ENCODE peak calls at places on chromosomes 2 and 18, in eight cellular contexts. L is AG09319, S is B cell, F is GM12865, E is GM12864, A is GM23338, D is foreskin fibroblast, I is AG04450. K is an unnamed sample.

GRCh38 chr2:203683932-203684556 is 22.4 kb upstream of the CD28 start:
- DNase-seq in L (no peak), S (no peak), F (peak), E (no peak), A (no peak), D (peak), I (peak), K (no peak)

GRCh38 chr2:238143239-238143951 is 4.9 kb downstream of the KLHL30 start:
- DNase-seq in L (peak), S (no peak), F (no peak), E (no peak), A (no peak), D (peak), I (no peak), K (no peak)

GRCh38 chr2:10194021-10194820 is 71.7 kb downstream of the RRM2 start:
- DNase-seq in L (no peak), S (no peak), F (no peak), E (no peak), A (no peak), D (peak), I (no peak), K (no peak)

GRCh38 chr18:36130883-36131653 is 1.4 kb downstream of the ELP2 start:
- DNase-seq in L (no peak), S (no peak), F (no peak), E (no peak), A (peak), D (no peak), I (no peak), K (no peak)

GRCh38 chr2:65240657-65241056 is 13.0 kb downstream of the ACTR2 start:
- DNase-seq in L (no peak), S (no peak), F (no peak), E (no peak), A (no peak), D (no peak), I (no peak), K (no peak)

GRCh38 chr2:218465987-218466633 is 47.2 kb downstream of the VIL1 start:
- DNase-seq in L (peak), S (peak), F (peak), E (no peak), A (peak), D (peak), I (no peak), K (no peak)

GRCh38 chr2:217724436-217724835 is 278.4 kb downstream of the TNS1 start:
- DNase-seq in L (no peak), S (no peak), F (no peak), E (no peak), A (no peak), D (no peak), I (no peak), K (no peak)

GRCh38 chr18:44592639-44593038 is 88.0 kb upstream of the SETBP1 start:
- DNase-seq in L (no peak), S (no peak), F (no peak), E (no peak), A (no peak), D (peak), I (no peak), K (no peak)

GRCh38 chr2:28401948-28402550 is 9.4 kb downstream of the FOSL2 start:
- DNase-seq in L (no peak), S (no peak), F (no peak), E (no peak), A (no peak), D (no peak), I (no peak), K (no peak)

GRCh38 chr2:238847841-238848565 is at the start of gene TWIST2:
- DNase-seq in L (peak), S (no peak), F (no peak), E (no peak), A (peak), D (peak), I (peak), K (no peak)

GRCh38 chr18:6103758-6104157 is 208.4 kb upstream of the TMEM200C start:
- DNase-seq in L (no peak), S (no peak), F (no peak), E (no peak), A (peak), D (no peak), I (no peak), K (no peak)

GRCh38 chr2:7392076-7392787 is 475.0 kb downstream of the RNF144A start:
- DNase-seq in L (no peak), S (no peak), F (no peak), E (no peak), A (no peak), D (no peak), I (no peak), K (no peak)

GRCh38 chr2:119158563-119159347 is at the start of gene C1QL2:
- DNase-seq in L (no peak), S (no peak), F (no peak), E (no peak), A (peak), D (no peak), I (no peak), K (peak)

GRCh38 chr2:83991992-83992391 is 467.1 kb downstream of the SUCLG1 start:
- DNase-seq in L (no peak), S (no peak), F (no peak), E (no peak), A (no peak), D (no peak), I (no peak), K (no peak)

GRCh38 chr18:76391038-76391437 is 104.0 kb downstream of the ZNF516 start:
- DNase-seq in L (no peak), S (no peak), F (no peak), E (no peak), A (no peak), D (no peak), I (no peak), K (no peak)

GRCh38 chr2:109448946-109449788 is 164.6 kb downstream of the SEPTIN10 start:
- DNase-seq in L (peak), S (no peak), F (peak), E (no peak), A (no peak), D (no peak), I (no peak), K (no peak)

GRCh38 chr18:63439334-63439733 is 17.1 kb upstream of the VPS4B start:
- DNase-seq in L (peak), S (peak), F (peak), E (no peak), A (peak), D (no peak), I (peak), K (no peak)

GRCh38 chr2:199704358-199705238 is 146.4 kb downstream of the FTCDNL1 start:
- DNase-seq in L (peak), S (peak), F (peak), E (no peak), A (peak), D (no peak), I (no peak), K (no peak)

GRCh38 chr2:88596141-88596830 is 31.0 kb downstream of the EIF2AK3 start:
- DNase-seq in L (no peak), S (no peak), F (no peak), E (no peak), A (no peak), D (no peak), I (no peak), K (no peak)

GRCh38 chr2:85436836-85437487 is 18.4 kb downstream of the SH2D6 start:
- DNase-seq in L (no peak), S (peak), F (no peak), E (no peak), A (no peak), D (no peak), I (no peak), K (no peak)

GRCh38 chr2:5125017-5125730 is 567.0 kb upstream of the SOX11 start:
- DNase-seq in L (no peak), S (no peak), F (no peak), E (no peak), A (peak), D (no peak), I (no peak), K (no peak)

GRCh38 chr2:239113164-239113563 is 265.3 kb downstream of the TWIST2 start:
- DNase-seq in L (no peak), S (no peak), F (no peak), E (no peak), A (no peak), D (no peak), I (no peak), K (no peak)

DNA sequence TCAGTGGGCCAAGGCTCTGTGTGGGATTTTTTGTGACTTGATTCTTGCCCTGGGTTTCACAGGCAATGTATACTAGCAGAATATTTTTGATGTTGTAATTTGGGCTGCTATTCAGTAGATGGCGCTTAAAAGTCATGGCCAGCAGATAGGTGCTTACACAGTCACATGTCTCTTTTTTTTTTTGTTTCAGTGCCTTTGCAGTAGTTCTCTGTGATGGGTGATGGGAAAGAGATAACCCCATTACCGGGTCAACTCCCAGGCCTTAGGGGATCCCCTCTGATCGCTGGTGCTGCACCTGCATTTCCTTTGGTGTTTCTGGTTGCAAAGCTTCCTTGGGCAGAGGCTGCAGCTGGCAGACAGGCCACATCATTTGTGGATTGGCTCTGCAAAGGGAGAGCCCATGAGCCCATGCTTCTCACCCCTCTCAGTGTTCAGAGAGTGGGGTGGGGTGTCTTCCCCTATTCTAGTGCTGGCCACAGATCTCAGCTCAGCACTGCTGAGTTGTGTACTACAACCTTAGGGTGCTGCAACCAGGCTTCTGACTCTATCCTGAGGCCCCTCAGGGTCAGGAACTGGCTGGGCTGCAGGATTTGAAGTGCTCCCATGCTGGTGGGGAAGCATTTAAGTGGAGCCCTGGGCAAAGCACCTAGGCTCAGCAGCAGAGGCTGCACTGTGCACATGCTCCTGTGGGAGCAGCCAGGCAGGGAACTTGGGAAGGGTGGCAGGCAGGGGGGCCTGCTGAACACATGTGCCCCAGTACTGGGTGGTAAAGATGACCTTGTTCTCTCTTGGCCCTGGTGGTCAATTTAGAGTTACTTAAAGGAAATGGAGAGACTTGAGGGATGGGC is 219.8 kb upstream of the SPHKAP start:
- DNase-seq in L (no peak), S (no peak), F (peak), E (no peak), A (peak), D (peak), I (no peak), K (no peak)
- TF ChIP-seq CTCF in L (no peak), S (no peak), F (peak), E (peak), A (peak), D (no peak), I (no peak), K (no peak)

GRCh38 chr2:105895995-105896764 is 151.5 kb downstream of the NCK2 start:
- DNase-seq in L (no peak), S (no peak), F (no peak), E (no peak), A (no peak), D (no peak), I (no peak), K (no peak)

GRCh38 chr2:105894327-105894944 is 149.7 kb downstream of the NCK2 start:
- DNase-seq in L (no peak), S (no peak), F (no peak), E (no peak), A (no peak), D (no peak), I (no peak), K (no peak)

GRCh38 chr2:105890856-105891255 is 146.1 kb downstream of the NCK2 start:
- DNase-seq in L (no peak), S (no peak), F (no peak), E (no peak), A (no peak), D (no peak), I (no peak), K (no peak)

GRCh38 chr2:105893011-105893995 is 148.6 kb downstream of the NCK2 start:
- DNase-seq in L (peak), S (no peak), F (no peak), E (no peak), A (no peak), D (peak), I (no peak), K (no peak)

GRCh38 chr2:105896765-105897163 is 152.1 kb downstream of the NCK2 start:
- DNase-seq in L (no peak), S (no peak), F (no peak), E (no peak), A (peak), D (no peak), I (no peak), K (no peak)
- TF ChIP-seq CTCF in L (no peak), S (no peak), F (no peak), E (peak), A (peak), D (no peak), I (no peak), K (no peak)

DNA sequence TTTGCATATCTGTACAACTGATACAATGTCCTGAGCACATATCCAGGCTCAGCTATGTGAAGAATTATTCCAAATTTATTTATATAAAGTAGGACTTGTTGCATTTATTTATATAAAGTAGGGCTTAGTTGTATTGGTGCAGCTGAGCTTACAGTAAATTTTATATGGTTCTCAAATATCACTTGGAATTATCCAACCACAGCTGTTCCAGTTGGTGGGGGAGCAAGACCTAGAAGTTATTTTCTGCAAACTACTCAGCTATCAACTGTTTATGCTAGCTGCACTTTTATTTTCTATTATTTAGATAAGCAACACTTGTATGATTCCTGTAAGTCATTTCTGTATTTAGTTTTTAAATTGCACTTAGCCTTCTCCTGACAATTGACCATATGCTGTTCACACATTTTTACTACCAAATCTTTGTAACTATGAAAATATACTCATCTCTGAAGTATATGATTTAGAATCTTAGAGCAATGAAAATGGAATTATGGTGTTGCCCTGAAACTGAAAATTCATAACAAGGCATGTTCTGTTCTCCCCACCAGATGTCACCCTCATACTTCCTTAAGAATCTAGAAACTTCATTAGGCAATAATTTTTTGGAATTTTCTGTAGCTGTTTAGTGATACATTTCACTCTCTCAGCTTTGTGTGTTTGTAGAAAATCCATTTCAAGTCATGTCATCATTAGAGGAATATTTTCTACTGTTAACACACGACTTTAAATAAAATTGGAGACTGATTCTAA is 157.0 kb upstream of the CBLN2 start:
- DNase-seq in L (no peak), S (peak), F (peak), E (no peak), A (peak), D (peak), I (no peak), K (no peak)
- TF ChIP-seq CTCF in L (peak), S (no peak), F (peak), E (no peak), A (peak), D (peak), I (peak), K (peak)

DNA sequence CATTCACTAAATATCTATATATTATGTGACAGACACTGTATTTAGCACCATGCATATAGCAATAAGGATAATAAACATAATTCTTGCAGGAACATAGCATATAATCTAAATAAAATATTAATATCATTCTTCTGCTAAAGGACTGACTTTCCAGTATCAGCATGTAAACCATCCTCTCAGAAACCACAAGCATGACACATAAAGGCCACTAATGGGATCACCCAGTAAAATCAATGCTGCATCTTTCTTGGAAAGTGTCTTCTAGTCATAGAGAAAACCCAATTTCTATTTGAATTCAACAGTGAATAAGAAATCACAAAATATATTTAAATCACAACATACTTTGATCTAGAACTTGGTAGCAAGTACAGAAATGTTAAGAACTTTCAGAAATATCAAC is 5.8 kb upstream of the LRP1B start:
- DNase-seq in L (no peak), S (no peak), F (no peak), E (no peak), A (no peak), D (no peak), I (no peak), K (no peak)
- TF ChIP-seq CTCF in L (no peak), S (no peak), F (no peak), E (no peak), A (no peak), D (no peak), I (no peak), K (no peak)

DNA sequence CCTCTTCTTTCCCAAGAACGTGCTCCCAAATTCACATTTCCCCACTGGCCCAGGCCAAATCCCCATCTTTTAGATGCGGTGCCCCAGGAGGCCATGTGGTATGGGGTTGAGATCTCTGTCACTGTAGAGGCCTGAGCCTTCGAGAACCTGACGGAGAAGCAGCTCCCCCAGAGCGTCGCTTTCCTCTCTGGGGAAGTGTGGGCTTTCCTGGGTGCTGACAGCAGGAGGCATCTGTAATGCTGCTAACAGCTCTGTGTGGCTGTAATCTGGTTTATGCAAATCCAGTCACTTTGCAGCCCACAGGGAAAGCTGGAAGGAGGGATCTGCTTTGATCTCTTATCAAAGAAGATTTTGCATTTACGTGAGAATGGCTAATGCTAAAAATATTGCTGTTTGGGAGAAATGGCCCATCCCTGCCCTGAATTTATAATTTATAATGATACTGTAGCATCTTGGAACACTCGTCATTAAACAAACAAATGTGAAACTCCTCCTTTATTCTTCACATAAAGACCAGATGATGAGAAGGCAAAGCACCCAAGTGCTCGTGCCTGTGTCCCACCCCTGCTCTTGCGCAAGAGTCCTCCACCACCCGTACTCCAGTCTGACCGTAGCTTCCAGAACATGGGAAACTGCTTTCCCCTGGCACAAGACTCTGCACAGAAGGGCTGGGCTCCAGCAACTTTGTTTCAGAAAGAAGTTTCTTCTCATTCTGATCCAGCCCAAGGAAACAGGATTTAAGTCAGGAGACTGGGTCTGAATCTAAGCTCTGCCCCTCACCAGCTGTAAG is 109.9 kb upstream of the EPC2 start:
- DNase-seq in L (no peak), S (no peak), F (no peak), E (no peak), A (no peak), D (peak), I (no peak), K (no peak)
- TF ChIP-seq CTCF in L (no peak), S (no peak), F (no peak), E (peak), A (no peak), D (no peak), I (no peak), K (no peak)